ENCODE peak calls at places on chromosomes 4 and X, in six cellular contexts. H, Q, D, L, C and U are unnamed samples.

GRCh38 chr4:3495341-3495975 is 32.4 kb downstream of the DOK7 start:
- DNase-seq in Q (no peak), D (no peak), L (no peak), H (no peak), C (no peak), U (no peak)

GRCh38 chrX:5176766-5177165 is 1051.9 kb downstream of the NLGN4X start:
- DNase-seq in Q (no peak), H (no peak), C (no peak), D (no peak), L (no peak), U (no peak)

GRCh38 chrX:115679460-115679859 is 118.5 kb downstream of the PLS3 start:
- DNase-seq in C (no peak), H (no peak), Q (peak; percentile 56), D (peak; percentile 6), L (peak; percentile 7), U (no peak)

GRCh38 chrX:1281511-1281910 is 12.9 kb downstream of the CSF2RA start:
- DNase-seq in H (no peak), L (peak; percentile 7), D (peak; percentile 10), Q (peak; percentile 40), C (no peak), U (no peak)

GRCh38 chr4:123397276-123398150 is 918 bp downstream of the SPRY1 start:
- DNase-seq in C (peak; percentile 83), L (peak; percentile 58), H (peak; percentile 12), D (peak; percentile 40), Q (peak; percentile 68), U (peak; percentile 26)

GRCh38 chr4:82588871-82589270 is 27.1 kb upstream of the TMEM150C start:
- DNase-seq in Q (no peak), L (no peak), H (no peak), C (no peak), D (no peak), U (no peak)

GRCh38 chrX:43836435-43837184 is 45.6 kb downstream of the MAOB start:
- DNase-seq in Q (peak; percentile 65), H (no peak), L (no peak), C (no peak), D (no peak), U (no peak)

GRCh38 chr4:89492476-89493110 is 185.0 kb upstream of the GPRIN3 start:
- DNase-seq in D (peak; percentile 80), L (peak; percentile 73), Q (peak; percentile 62), C (no peak), H (no peak), U (peak; percentile 20)

GRCh38 chr4:144985536-144985935 is 112.5 kb downstream of the ANAPC10 start:
- DNase-seq in Q (no peak), H (no peak), L (no peak), D (no peak), C (no peak), U (no peak)

GRCh38 chr4:128267745-128268144 is 19.9 kb downstream of the PGRMC2 start:
- DNase-seq in H (no peak), Q (no peak), L (no peak), C (no peak), D (no peak), U (no peak)
- H3K27ac ChIP-seq in H (no peak overlapping the region), Q (no peak overlapping the region), L (no peak overlapping the region), C (no peak overlapping the region), D (no peak overlapping the region), U (no peak overlapping the region)

DNA sequence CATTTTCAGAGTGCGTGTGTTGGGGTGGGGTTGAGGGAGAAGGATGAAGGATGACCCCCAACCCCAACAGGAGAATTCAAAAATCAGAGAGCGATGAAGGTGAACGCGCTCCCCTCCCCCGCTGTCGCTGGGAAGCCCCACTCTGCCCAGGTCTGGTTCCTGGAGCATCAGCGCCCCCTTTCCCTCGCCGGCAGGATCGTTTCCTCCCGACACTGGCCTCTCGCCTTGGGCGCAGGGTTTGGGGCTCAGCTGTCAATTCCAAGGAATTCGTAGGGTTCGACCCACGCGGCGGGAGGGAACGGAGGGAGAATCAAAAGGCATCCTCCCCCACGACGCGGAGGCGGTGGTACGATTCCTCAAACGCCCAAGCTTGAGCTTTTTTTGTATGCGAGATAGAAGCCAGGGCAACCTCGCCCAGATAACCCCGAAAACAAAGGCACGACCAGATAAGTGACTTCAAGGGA is 997 bp upstream of the PDGFRA start:
- DNase-seq in H (no peak), Q (peak; percentile 83), D (peak; percentile 67), C (peak; percentile 93), L (peak; percentile 71), U (no peak)
- H3K27ac ChIP-seq in H (no peak overlapping the region), Q (no peak overlapping the region), D (no peak overlapping the region), C (peak overlapping the region; percentile 65), L (no peak overlapping the region), U (no peak overlapping the region)

DNA sequence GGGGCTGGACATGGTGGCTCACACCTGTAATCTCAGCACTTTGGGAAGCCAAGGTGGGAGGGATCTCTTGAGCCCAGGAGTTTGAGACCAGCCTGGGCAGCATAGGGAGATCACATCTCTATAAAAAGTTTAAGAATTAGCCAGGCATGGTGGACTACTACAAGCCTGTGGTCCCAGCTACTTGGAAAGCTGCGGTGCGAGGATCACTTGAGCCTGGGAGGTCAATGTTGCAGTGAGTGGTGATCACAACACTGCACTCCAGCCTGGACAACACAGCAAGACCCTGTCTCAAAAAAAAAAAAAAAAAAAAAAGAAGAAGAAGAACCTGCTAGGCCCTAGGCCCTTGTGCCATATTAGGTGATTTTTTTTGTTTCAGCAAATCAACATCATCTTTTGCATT is 12.2 kb downstream of the SRD5A3 start:
- DNase-seq in C (no peak), D (no peak), H (no peak), Q (no peak), L (no peak), U (no peak)
- H3K27ac ChIP-seq in C (peak overlapping the region; percentile 37), D (peak overlapping the region; percentile 59), H (no peak overlapping the region), Q (peak overlapping the region; percentile 77), L (no peak overlapping the region), U (peak overlapping the region; percentile 54)

DNA sequence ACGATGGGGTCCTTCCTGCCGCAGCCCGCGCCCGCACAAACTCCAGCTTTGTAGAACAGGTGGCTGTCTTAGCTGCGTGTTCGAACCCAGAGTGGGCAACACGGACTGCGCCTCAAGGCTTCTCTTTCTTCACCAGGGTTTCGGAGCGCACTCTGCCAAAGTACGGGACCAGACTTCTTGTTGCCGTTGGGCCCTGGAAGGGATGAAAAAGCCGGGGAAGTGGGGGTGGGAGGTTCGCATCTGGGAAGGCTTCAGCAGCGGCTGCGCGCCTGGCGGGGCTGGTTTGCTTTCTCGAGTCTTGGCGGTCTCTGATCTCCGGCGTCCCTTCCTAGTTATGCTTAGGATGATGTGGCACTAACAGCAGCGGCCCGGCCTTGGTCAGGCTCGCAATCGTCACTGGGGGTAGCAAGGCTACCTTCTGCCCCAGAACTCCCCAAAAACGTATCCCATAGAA is 673 bp downstream of the PARM1 start:
- DNase-seq in L (peak; percentile 11), D (no peak), Q (no peak), C (peak; percentile 84), H (no peak), U (no peak)
- H3K27ac ChIP-seq in L (no peak overlapping the region), D (no peak overlapping the region), Q (no peak overlapping the region), C (peak overlapping the region; percentile 86), H (no peak overlapping the region), U (no peak overlapping the region)

GRCh38 chrX:41122664-41123257 is 37.5 kb downstream of the USP9X start:
- DNase-seq in C (no peak), D (no peak), H (no peak), Q (no peak), L (no peak), U (no peak)

GRCh38 chrX:41121766-41122165 is 36.5 kb downstream of the USP9X start:
- DNase-seq in C (no peak), L (no peak), Q (no peak), H (no peak), D (no peak), U (no peak)

GRCh38 chrX:41118156-41118555 is 32.9 kb downstream of the USP9X start:
- DNase-seq in C (no peak), H (no peak), L (no peak), Q (no peak), D (no peak), U (no peak)

GRCh38 chrX:41119803-41120202 is 34.6 kb downstream of the USP9X start:
- DNase-seq in L (no peak), Q (no peak), C (no peak), D (no peak), H (no peak), U (no peak)

GRCh38 chrX:41116948-41117347 is 31.7 kb downstream of the USP9X start:
- DNase-seq in H (no peak), C (no peak), Q (peak; percentile 4), D (no peak), L (peak; percentile 20), U (no peak)
- H3K27ac ChIP-seq in H (peak overlapping the region; percentile 57), C (no peak overlapping the region), Q (no peak overlapping the region), D (no peak overlapping the region), L (peak overlapping the region; percentile 49), U (no peak overlapping the region)

GRCh38 chr4:120753854-120754253 is 168.7 kb downstream of the PRDM5 start:
- DNase-seq in D (no peak), Q (no peak), L (no peak), C (no peak), H (no peak), U (no peak)
- H3K27ac ChIP-seq in D (no peak overlapping the region), Q (no peak overlapping the region), L (no peak overlapping the region), C (no peak overlapping the region), H (no peak overlapping the region), U (no peak overlapping the region)

GRCh38 chr4:107876096-107876495 is 51.4 kb downstream of the SGMS2 start:
- DNase-seq in Q (no peak), L (no peak), D (no peak), C (no peak), H (no peak), U (no peak)

GRCh38 chr4:107877361-107877760 is 52.6 kb downstream of the SGMS2 start:
- DNase-seq in D (no peak), H (no peak), L (no peak), Q (peak; percentile 52), C (no peak), U (no peak)
- H3K27ac ChIP-seq in D (no peak overlapping the region), H (no peak overlapping the region), L (no peak overlapping the region), Q (no peak overlapping the region), C (no peak overlapping the region), U (no peak overlapping the region)

GRCh38 chrX:56228914-56229313 is 3.2 kb upstream of the KLF8 start:
- DNase-seq in D (no peak), L (peak; percentile 7), H (no peak), Q (no peak), C (no peak), U (no peak)

GRCh38 chrX:56233682-56234081 is 1.5 kb downstream of the KLF8 start:
- DNase-seq in L (peak; percentile 74), D (no peak), H (no peak), C (peak; percentile 86), Q (no peak), U (peak; percentile 37)

GRCh38 chrX:56232221-56233082 is at the start of gene KLF8:
- DNase-seq in H (peak; percentile 15), C (no peak), Q (no peak), L (peak; percentile 49), D (no peak), U (peak; percentile 10)

GRCh38 chrX:56233100-56233499 is 944 bp downstream of the KLF8 start:
- DNase-seq in Q (no peak), L (peak; percentile 0), C (no peak), H (no peak), D (no peak), U (no peak)

GRCh38 chrX:56231706-56232105 is 450 bp upstream of the KLF8 start:
- DNase-seq in H (no peak), L (no peak), Q (no peak), C (no peak), D (no peak), U (no peak)
- H3K27ac ChIP-seq in H (no peak overlapping the region), L (no peak overlapping the region), Q (no peak overlapping the region), C (no peak overlapping the region), D (no peak overlapping the region), U (no peak overlapping the region)